ENCODE peak calls at places on chromosomes 16 and 17, in four cellular contexts. One of them, this sample, is unnamed.

GRCh38 chr17:34169501-34169900 is 85.6 kb upstream of the CCL2 start:
- DNase-seq in HFFc6: no peak
- DNase-seq in pancreas: no peak
- DNase-seq in esophagus squamous epithelium: no peak
- DNase-seq in this sample: no peak

GRCh38 chr17:44314524-44314868 is 6.1 kb downstream of the RUNDC3A start:
- DNase-seq in HFFc6: no peak
- DNase-seq in pancreas: no peak
- DNase-seq in esophagus squamous epithelium: no peak
- DNase-seq in this sample: no peak

GRCh38 chr17:2814499-2815341 is 18.5 kb downstream of the RAP1GAP2 start:
- DNase-seq in HFFc6: no peak
- DNase-seq in esophagus squamous epithelium: no peak
- DNase-seq in pancreas: no peak
- DNase-seq in this sample: no peak

GRCh38 chr17:152860-153420 is 15.6 kb downstream of the SCGB1C2 start:
- DNase-seq in pancreas: peak
- DNase-seq in esophagus squamous epithelium: no peak
- DNase-seq in HFFc6: no peak
- DNase-seq in this sample: no peak

GRCh38 chr16:57601801-57602478 is 26.5 kb upstream of the ADGRG1 start:
- DNase-seq in esophagus squamous epithelium: no peak
- DNase-seq in pancreas: no peak
- DNase-seq in HFFc6: no peak
- DNase-seq in this sample: no peak

GRCh38 chr16:57957396-57958392 is 13.2 kb downstream of the CNGB1 start:
- DNase-seq in pancreas: no peak
- DNase-seq in HFFc6: no peak
- DNase-seq in esophagus squamous epithelium: no peak
- DNase-seq in this sample: no peak

GRCh38 chr16:68367034-68367433 is 56.2 kb downstream of the PRMT7 start:
- DNase-seq in pancreas: peak
- DNase-seq in HFFc6: peak
- DNase-seq in esophagus squamous epithelium: no peak
- DNase-seq in this sample: peak

GRCh38 chr16:48617711-48618148 is 7.8 kb upstream of the N4BP1 start:
- DNase-seq in pancreas: no peak
- DNase-seq in HFFc6: peak
- DNase-seq in esophagus squamous epithelium: no peak
- DNase-seq in this sample: no peak

GRCh38 chr16:84103678-84104077 is 13.1 kb downstream of the MBTPS1 start:
- DNase-seq in HFFc6: no peak
- DNase-seq in pancreas: no peak
- DNase-seq in esophagus squamous epithelium: no peak
- DNase-seq in this sample: no peak

GRCh38 chr16:89700649-89701424 is 668 bp downstream of the SPATA2L start:
- DNase-seq in HFFc6: no peak
- DNase-seq in pancreas: peak
- DNase-seq in esophagus squamous epithelium: no peak
- DNase-seq in this sample: no peak

GRCh38 chr16:19173649-19174383 is 5.8 kb downstream of the SYT17 start:
- DNase-seq in esophagus squamous epithelium: no peak
- DNase-seq in HFFc6: no peak
- DNase-seq in pancreas: no peak
- DNase-seq in this sample: no peak

GRCh38 chr17:63435681-63436522 is 10.2 kb downstream of the CYB561 start:
- DNase-seq in pancreas: peak
- DNase-seq in HFFc6: no peak
- DNase-seq in esophagus squamous epithelium: no peak
- DNase-seq in this sample: no peak

GRCh38 chr17:7002288-7003047 is 6.6 kb downstream of the ALOX12 start:
- DNase-seq in pancreas: no peak
- DNase-seq in HFFc6: no peak
- DNase-seq in esophagus squamous epithelium: no peak
- DNase-seq in this sample: no peak

GRCh38 chr17:7003745-7004144 is 7.9 kb downstream of the ALOX12 start:
- DNase-seq in esophagus squamous epithelium: no peak
- DNase-seq in pancreas: no peak
- DNase-seq in HFFc6: no peak
- DNase-seq in this sample: no peak

GRCh38 chr17:7004398-7005253 is 7.8 kb upstream of the RNASEK start:
- DNase-seq in pancreas: no peak
- DNase-seq in esophagus squamous epithelium: no peak
- DNase-seq in HFFc6: peak
- DNase-seq in this sample: peak

GRCh38 chr17:6998855-6999508 is 3.1 kb downstream of the ALOX12 start:
- DNase-seq in esophagus squamous epithelium: no peak
- DNase-seq in HFFc6: no peak
- DNase-seq in pancreas: no peak
- DNase-seq in this sample: no peak

DNA sequence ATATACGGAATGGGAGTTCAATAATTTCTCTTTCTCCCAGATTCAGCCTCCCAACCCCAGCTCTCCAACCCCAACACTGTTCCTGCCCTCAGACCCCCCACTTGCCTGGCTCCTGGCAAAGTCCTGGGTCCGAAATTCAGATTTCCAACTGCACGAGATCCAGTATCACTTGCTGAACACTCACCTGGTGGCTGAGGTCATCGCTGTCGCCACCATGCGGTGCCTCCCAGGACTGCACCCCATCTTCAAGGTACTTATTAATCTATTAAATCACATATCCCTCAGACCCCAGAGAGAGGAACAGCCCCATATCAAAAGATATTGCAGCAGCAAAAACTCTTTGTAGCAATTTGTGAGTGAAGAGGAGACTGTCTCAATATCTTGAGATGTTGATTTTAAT is 5.7 kb downstream of the ALOX12 start:
- DNase-seq in HFFc6: no peak
- DNase-seq in pancreas: no peak
- DNase-seq in esophagus squamous epithelium: no peak
- DNase-seq in this sample: no peak
- TF ChIP-seq CTCF in HFFc6: peak
- TF ChIP-seq CTCF in pancreas: no peak
- TF ChIP-seq CTCF in esophagus squamous epithelium: peak
- TF ChIP-seq CTCF in this sample: peak

GRCh38 chr17:8651013-8651412 is 20.5 kb upstream of the MYH10 start:
- DNase-seq in esophagus squamous epithelium: no peak
- DNase-seq in pancreas: no peak
- DNase-seq in HFFc6: no peak
- DNase-seq in this sample: no peak
- TF ChIP-seq CTCF in esophagus squamous epithelium: no peak
- TF ChIP-seq CTCF in pancreas: no peak
- TF ChIP-seq CTCF in HFFc6: no peak
- TF ChIP-seq CTCF in this sample: no peak

GRCh38 chr17:38733315-38734234 is 3.4 kb downstream of the CISD3 start:
- DNase-seq in esophagus squamous epithelium: no peak
- DNase-seq in HFFc6: no peak
- DNase-seq in pancreas: no peak
- DNase-seq in this sample: no peak
- TF ChIP-seq CTCF in esophagus squamous epithelium: no peak
- TF ChIP-seq CTCF in HFFc6: peak
- TF ChIP-seq CTCF in pancreas: no peak
- TF ChIP-seq CTCF in this sample: peak

DNA sequence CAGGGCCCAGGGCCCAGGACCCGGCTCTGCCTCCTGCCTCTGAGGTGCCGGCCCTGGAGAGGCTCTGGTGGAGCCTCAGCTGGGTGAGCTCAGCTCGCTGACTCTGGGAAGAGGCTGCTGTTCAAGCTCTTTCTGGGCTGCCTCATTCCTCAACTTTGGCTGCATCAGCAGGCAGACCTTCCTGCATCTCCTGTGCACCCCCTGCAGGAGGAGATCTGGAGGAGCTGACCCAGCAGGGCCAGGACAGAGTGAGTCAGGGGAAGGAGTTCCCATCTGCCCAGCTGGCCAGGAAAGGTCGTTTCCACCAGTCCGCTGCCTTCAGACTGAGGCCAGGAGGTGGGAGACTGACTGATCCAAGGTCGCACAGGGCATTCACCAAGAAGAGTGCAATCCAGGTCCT is 10.7 kb downstream of the CRHR1 start:
- DNase-seq in esophagus squamous epithelium: no peak
- DNase-seq in pancreas: no peak
- DNase-seq in HFFc6: peak
- DNase-seq in this sample: no peak
- TF ChIP-seq CTCF in esophagus squamous epithelium: no peak
- TF ChIP-seq CTCF in pancreas: no peak
- TF ChIP-seq CTCF in HFFc6: peak
- TF ChIP-seq CTCF in this sample: peak

DNA sequence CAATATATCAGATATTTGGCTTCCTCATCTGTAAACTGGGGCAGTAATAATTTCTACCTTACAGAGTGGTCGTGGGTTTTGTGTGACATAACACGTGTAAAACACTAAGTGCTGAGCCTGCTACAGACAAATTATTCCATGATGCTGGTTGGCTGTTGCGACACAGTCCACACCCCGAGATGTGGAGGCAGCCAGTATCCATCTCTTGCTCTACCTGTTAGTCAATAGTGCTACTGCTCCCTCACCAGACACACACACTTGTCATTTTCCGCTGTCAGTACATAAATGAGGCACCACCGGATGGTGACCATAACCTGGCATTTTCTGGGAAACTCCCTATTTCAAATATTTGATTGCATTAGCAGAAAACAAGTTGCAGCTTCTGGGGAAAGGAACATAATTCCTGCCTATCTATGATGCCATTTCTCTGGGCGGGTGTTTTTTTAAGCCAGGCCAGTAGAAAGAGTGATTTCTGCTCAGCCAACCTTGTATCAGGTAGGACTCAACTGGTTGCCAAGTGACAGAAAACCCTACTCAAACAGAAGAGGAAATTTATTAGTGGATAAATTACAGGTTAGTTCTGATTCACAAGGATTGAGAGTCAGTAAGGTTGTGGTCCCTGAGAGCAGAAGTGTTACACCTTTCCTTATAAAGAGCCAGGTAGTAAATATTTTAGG is 24.1 kb downstream of the DNAJA2 start:
- DNase-seq in HFFc6: no peak
- DNase-seq in pancreas: no peak
- DNase-seq in esophagus squamous epithelium: no peak
- DNase-seq in this sample: no peak
- TF ChIP-seq CTCF in HFFc6: no peak
- TF ChIP-seq CTCF in pancreas: no peak
- TF ChIP-seq CTCF in esophagus squamous epithelium: no peak
- TF ChIP-seq CTCF in this sample: no peak

DNA sequence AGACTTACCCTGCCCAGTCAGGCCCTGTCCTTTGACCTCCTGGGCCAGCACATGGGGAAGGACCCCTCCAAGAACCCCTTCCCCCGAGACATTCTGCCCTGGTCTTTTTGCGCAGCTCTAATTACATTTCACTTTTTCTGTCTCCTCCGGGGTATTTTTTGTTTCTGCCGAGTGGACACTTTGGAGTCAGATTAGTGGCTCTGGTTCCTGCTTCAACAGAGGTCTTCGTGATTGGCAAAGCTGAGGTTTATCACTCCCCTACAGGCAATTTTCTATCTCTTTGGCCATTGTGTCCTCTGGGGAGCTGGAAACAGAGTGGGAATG is 23.5 kb downstream of the ANKRD40 start:
- DNase-seq in HFFc6: no peak
- DNase-seq in pancreas: no peak
- DNase-seq in esophagus squamous epithelium: no peak
- DNase-seq in this sample: no peak
- TF ChIP-seq CTCF in HFFc6: no peak
- TF ChIP-seq CTCF in pancreas: no peak
- TF ChIP-seq CTCF in esophagus squamous epithelium: no peak
- TF ChIP-seq CTCF in this sample: no peak